ENCODE peak calls at places on chromosomes 11 and 22, in four cellular contexts. Q is ovary, O is SK-N-SH, D is suprapubic skin. E is an unnamed sample.

GRCh38 chr11:35717043-35717442 is 54.5 kb downstream of the TRIM44 start:
- DNase-seq in Q (no peak), O (no peak), D (no peak), E (no peak)

GRCh38 chr11:1553808-1554594 is 18.1 kb downstream of the DUSP8 start:
- DNase-seq in Q (no peak), O (no peak), D (no peak), E (peak)

GRCh38 chr11:251550-251949 is 14.8 kb downstream of the PSMD13 start:
- DNase-seq in Q (no peak), O (no peak), D (no peak), E (no peak)

GRCh38 chr11:93196816-93197382 is 892 bp downstream of the SLC36A4 start:
- DNase-seq in Q (no peak), O (peak), D (no peak), E (no peak)

GRCh38 chr22:22171357-22172218 is 73.0 kb upstream of the VPREB1 start:
- DNase-seq in Q (no peak), O (peak), D (no peak), E (no peak)

GRCh38 chr11:70913715-70914231 is 338.6 kb downstream of the SHANK2 start:
- DNase-seq in Q (no peak), O (no peak), D (no peak), E (peak)

GRCh38 chr22:40107756-40108437 is 69.8 kb upstream of the TNRC6B start:
- DNase-seq in Q (no peak), O (no peak), D (no peak), E (peak)

GRCh38 chr11:74702383-74703007 is 28.7 kb downstream of the CHRDL2 start:
- DNase-seq in Q (peak), O (peak), D (no peak), E (peak)

GRCh38 chr11:60951611-60951908 is 416 bp downstream of the SLC15A3 start:
- DNase-seq in Q (no peak), O (no peak), D (no peak), E (no peak)

GRCh38 chr11:36462321-36462720 is 47.8 kb downstream of the TRAF6 start:
- DNase-seq in Q (no peak), O (no peak), D (no peak), E (no peak)

GRCh38 chr11:2567026-2567671 is 122.3 kb downstream of the KCNQ1 start:
- DNase-seq in Q (no peak), O (no peak), D (no peak), E (no peak)

GRCh38 chr11:1906623-1907423 is 12.7 kb upstream of the TNNT3 start:
- DNase-seq in Q (peak), O (no peak), D (no peak), E (no peak)

GRCh38 chr11:118126082-118126838 is 26.4 kb downstream of the SCN4B start:
- DNase-seq in Q (no peak), O (no peak), D (no peak), E (no peak)

GRCh38 chr11:18394928-18395734 is 768 bp downstream of the LDHA start:
- DNase-seq in Q (peak), O (peak), D (no peak), E (peak)

GRCh38 chr11:1346669-1347390 is 37.4 kb upstream of the TOLLIP start:
- DNase-seq in Q (no peak), O (peak), D (peak), E (no peak)

GRCh38 chr11:108562746-108563581 is 30.6 kb downstream of the EXPH5 start:
- DNase-seq in Q (no peak), O (no peak), D (no peak), E (no peak)

GRCh38 chr11:65774525-65775306 is 6.1 kb downstream of the AP5B1 start:
- DNase-seq in Q (no peak), O (no peak), D (peak), E (no peak)

GRCh38 chr11:107562647-107563208 is 2.8 kb downstream of the ALKBH8 start:
- DNase-seq in Q (no peak), O (no peak), D (no peak), E (no peak)

GRCh38 chr22:37752189-37753061 is 55.3 kb upstream of the GCAT start:
- DNase-seq in Q (peak), O (peak), D (peak), E (peak)

GRCh38 chr11:68256331-68256741 is 15.4 kb downstream of the C11orf24 start:
- DNase-seq in Q (peak), O (no peak), D (no peak), E (no peak)

GRCh38 chr11:131672191-131672590 is 301.8 kb downstream of the NTM start:
- DNase-seq in Q (peak), O (no peak), D (no peak), E (no peak)

GRCh38 chr11:71198141-71198822 is 54.1 kb downstream of the SHANK2 start:
- DNase-seq in Q (no peak), O (no peak), D (no peak), E (no peak)

GRCh38 chr11:121932646-121933185 is 183.3 kb downstream of the BLID start:
- DNase-seq in Q (no peak), O (no peak), D (no peak), E (no peak)

GRCh38 chr11:72821920-72822799 is 7.9 kb downstream of the ATG16L2 start:
- DNase-seq in Q (peak), O (peak), D (no peak), E (peak)

GRCh38 chr11:100573911-100574513 is 113.1 kb upstream of the ARHGAP42 start:
- DNase-seq in Q (no peak), O (no peak), D (no peak), E (no peak)

GRCh38 chr11:57459112-57460016 is 964 bp upstream of the RTN4RL2 start:
- DNase-seq in Q (no peak), O (peak), D (no peak), E (no peak)

GRCh38 chr22:48406161-48406560 is 1421.5 kb downstream of the BRD1 start:
- DNase-seq in Q (no peak), O (no peak), D (peak), E (no peak)

GRCh38 chr22:37368058-37368457 is 59.2 kb downstream of the ELFN2 start:
- DNase-seq in Q (no peak), O (no peak), D (no peak), E (no peak)

GRCh38 chr11:118845369-118845768 is 38.3 kb upstream of the CXCR5 start:
- DNase-seq in Q (no peak), O (no peak), D (no peak), E (no peak)

GRCh38 chr11:38014405-38014804 is 1416.4 kb upstream of the RAG2 start:
- DNase-seq in Q (no peak), O (no peak), D (no peak), E (no peak)

GRCh38 chr11:112459001-112459400 is 198.3 kb upstream of the PLET1 start:
- DNase-seq in Q (no peak), O (no peak), D (no peak), E (no peak)

GRCh38 chr11:12008790-12009616 is 577 bp upstream of the DKK3 start:
- DNase-seq in Q (peak), O (peak), D (peak), E (peak)

GRCh38 chr11:112248216-112248615 is 12.4 kb downstream of the PLET1 start:
- DNase-seq in Q (no peak), O (no peak), D (no peak), E (no peak)

GRCh38 chr11:8040921-8041285 is 40.1 kb upstream of the TUB start:
- DNase-seq in Q (peak), O (no peak), D (no peak), E (no peak)

GRCh38 chr11:69364901-69365300 is 70.9 kb downstream of the MYEOV start:
- DNase-seq in Q (no peak), O (no peak), D (no peak), E (no peak)

GRCh38 chr22:37526376-37526775 is 7.2 kb upstream of the CARD10 start:
- DNase-seq in Q (no peak), O (no peak), D (no peak), E (no peak)

GRCh38 chr11:898160-898517 is 12.5 kb downstream of the CHID1 start:
- DNase-seq in Q (no peak), O (peak), D (no peak), E (no peak)

GRCh38 chr22:25827415-25827814 is 85.4 kb downstream of the MYO18B start:
- DNase-seq in Q (no peak), O (no peak), D (no peak), E (no peak)

DNA sequence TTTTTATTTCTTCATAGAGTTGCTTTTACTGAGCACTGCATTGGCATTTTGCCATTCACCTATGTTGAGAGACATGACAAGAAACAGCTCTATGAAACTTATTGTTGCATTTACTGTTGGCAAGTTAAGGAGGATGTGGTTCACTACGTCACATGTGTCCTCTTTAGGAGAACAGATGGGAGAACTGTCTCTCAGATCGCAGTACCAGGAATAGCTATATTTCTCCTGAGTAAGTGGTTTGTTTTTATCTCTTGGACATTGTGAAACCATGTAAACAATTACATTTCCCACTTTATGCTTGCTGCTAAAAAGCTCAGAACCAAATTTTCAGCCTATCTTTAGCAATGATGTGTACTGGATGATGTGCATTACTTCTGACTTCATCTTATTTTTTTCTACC is 34.8 kb upstream of the PSMA1 start:
- DNase-seq in Q (no peak), O (no peak), D (no peak), E (no peak)
- TF ChIP-seq EP300 in Q (no peak), O (no peak), D (no peak), E (peak)

GRCh38 chr11:116353517-116353916 is 419.3 kb downstream of the BUD13 start:
- DNase-seq in Q (no peak), O (no peak), D (no peak), E (no peak)
- TF ChIP-seq CTCF in Q (no peak), O (no peak), D (no peak), E (no peak)

GRCh38 chr11:133968300-133968699 is 11.5 kb upstream of the IGSF9B start:
- DNase-seq in Q (no peak), O (no peak), D (no peak), E (no peak)

GRCh38 chr11:133966147-133966546 is 9.4 kb upstream of the IGSF9B start:
- DNase-seq in Q (no peak), O (peak), D (no peak), E (no peak)

GRCh38 chr11:133969072-133969471 is 12.3 kb upstream of the IGSF9B start:
- DNase-seq in Q (no peak), O (no peak), D (no peak), E (no peak)

GRCh38 chr11:133966924-133967598 is 10.3 kb upstream of the IGSF9B start:
- DNase-seq in Q (peak), O (peak), D (no peak), E (peak)

DNA sequence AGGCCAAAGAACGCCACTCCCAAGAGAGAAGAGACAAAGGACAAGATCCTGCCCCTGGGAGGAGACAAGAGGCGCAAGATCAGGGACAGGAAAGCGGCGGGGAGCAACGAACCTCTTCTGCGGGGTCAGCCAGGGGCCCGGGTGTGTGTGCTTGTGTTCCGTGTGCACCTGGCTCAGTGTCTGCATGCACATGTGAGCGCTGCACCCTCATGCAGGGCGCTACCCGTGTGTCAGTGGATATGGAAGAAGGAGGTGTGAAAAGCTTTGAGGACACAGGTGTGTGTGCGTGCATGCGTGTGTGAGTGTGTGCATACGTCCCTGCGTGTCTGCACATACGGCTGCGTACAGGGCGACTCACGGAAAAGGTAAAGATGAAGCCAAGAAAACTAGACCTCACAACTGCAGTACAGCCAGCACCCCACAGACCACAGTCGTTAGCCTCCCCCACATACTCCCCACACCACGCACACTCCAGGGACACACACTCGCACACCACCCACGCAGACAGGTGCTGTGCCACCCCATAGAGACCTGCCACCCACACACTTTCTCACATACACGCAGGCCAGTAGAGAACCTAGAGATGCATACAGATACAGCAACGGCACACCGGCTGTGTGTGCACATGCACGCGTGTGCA is 11.0 kb upstream of the IGSF9B start:
- DNase-seq in Q (no peak), O (no peak), D (no peak), E (no peak)
- TF ChIP-seq EP300 in Q (no peak), O (no peak), D (no peak), E (no peak)

GRCh38 chr11:77789731-77790476 is 30.6 kb downstream of the RSF1 start:
- DNase-seq in Q (no peak), O (no peak), D (no peak), E (no peak)
- TF ChIP-seq CTCF in Q (no peak), O (no peak), D (no peak), E (no peak)

GRCh38 chr22:31968022-31968421 is 23.7 kb downstream of the YWHAH start:
- DNase-seq in Q (no peak), O (no peak), D (no peak), E (no peak)
- TF ChIP-seq EP300 in Q (no peak), O (no peak), D (no peak), E (no peak)

DNA sequence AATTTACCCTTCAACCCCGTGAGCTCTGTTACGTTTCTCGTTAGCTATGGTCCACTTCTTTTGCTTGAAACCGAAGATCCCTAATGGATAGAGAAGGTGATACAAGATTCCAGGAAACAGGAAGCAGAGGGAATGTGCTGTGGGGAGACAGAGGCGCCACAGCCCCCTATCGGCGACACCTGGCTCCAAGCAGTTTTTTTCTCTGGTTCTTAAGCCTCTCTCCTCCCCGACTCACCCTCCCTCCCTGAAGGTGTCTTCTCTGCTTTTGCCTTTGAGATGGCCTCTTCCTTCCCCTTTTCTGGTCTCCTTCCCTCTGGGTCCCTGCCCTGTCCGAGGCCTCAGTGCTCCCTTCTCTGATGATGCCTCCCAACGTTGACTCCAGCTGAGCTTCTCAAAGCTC is 14.2 kb upstream of the APOBEC3A start:
- DNase-seq in Q (no peak), O (no peak), D (peak), E (peak)
- TF ChIP-seq CTCF in Q (no peak), O (no peak), D (no peak), E (no peak)

E was measured in transverse colon.